ENCODE peak calls at places on chromosomes 7 and 10, in eight cellular contexts. L, K, I, M, U, V, Q and N are unnamed samples.
A peak's percentile ranks its signal among the peaks of the same experiment; 100 is the strongest.

GRCh38 chr10:123729523-123729922 is 63.4 kb downstream of the GPR26 start:
- DNase-seq in L (no peak), K (no peak), I (no peak), M (no peak), U (no peak), V (no peak), Q (no peak), N (no peak)

GRCh38 chr10:17201165-17202013 is at the start of gene TRDMT1:
- DNase-seq in L (peak; percentile 96), K (peak; percentile 88), I (peak; percentile 86), M (peak; percentile 47), U (peak; percentile 93), V (peak; percentile 92), Q (peak; percentile 76), N (peak; percentile 61)

GRCh38 chr7:885893-886625 is 9.7 kb downstream of the GET4 start:
- DNase-seq in L (no peak), K (peak; percentile 9), I (no peak), M (no peak), U (no peak), V (peak; percentile 52), Q (no peak), N (no peak)

GRCh38 chr10:132382231-132382922 is 14.6 kb upstream of the PWWP2B start:
- DNase-seq in L (no peak), K (no peak), I (peak; percentile 30), M (no peak), U (peak; percentile 54), V (peak; percentile 18), Q (peak; percentile 3), N (no peak)

GRCh38 chr10:44576715-44577191 is 191.9 kb upstream of the CXCL12 start:
- DNase-seq in L (peak; percentile 84), K (no peak), I (peak; percentile 30), M (no peak), U (no peak), V (no peak), Q (no peak), N (no peak)

GRCh38 chr10:124291009-124291671 is 127.6 kb downstream of the OAT start:
- DNase-seq in L (no peak), K (peak; percentile 46), I (no peak), M (no peak), U (no peak), V (peak; percentile 83), Q (no peak), N (no peak)

GRCh38 chr7:92988941-92989540 is 128.7 kb downstream of the SAMD9 start:
- DNase-seq in L (no peak), K (no peak), I (no peak), M (no peak), U (no peak), V (no peak), Q (no peak), N (no peak)

GRCh38 chr7:29564455-29565185 is 985 bp downstream of the PRR15 start:
- DNase-seq in L (peak; percentile 81), K (peak; percentile 53), I (no peak), M (peak; percentile 32), U (peak; percentile 76), V (peak; percentile 79), Q (no peak), N (no peak)

GRCh38 chr10:86861351-86861750 is 96.1 kb downstream of the MMRN2 start:
- DNase-seq in L (no peak), K (no peak), I (no peak), M (no peak), U (no peak), V (no peak), Q (no peak), N (no peak)

GRCh38 chr10:114714281-114714741 is 56.2 kb upstream of the ABLIM1 start:
- DNase-seq in L (peak; percentile 78), K (no peak), I (no peak), M (no peak), U (peak; percentile 94), V (no peak), Q (no peak), N (no peak)

GRCh38 chr10:101668566-101668965 is 26.4 kb downstream of the FBXW4 start:
- DNase-seq in L (no peak), K (no peak), I (no peak), M (no peak), U (no peak), V (no peak), Q (no peak), N (no peak)

GRCh38 chr10:43135656-43136055 is 2.6 kb upstream of the CSGALNACT2 start:
- DNase-seq in L (no peak), K (no peak), I (no peak), M (no peak), U (no peak), V (no peak), Q (no peak), N (no peak)

GRCh38 chr10:113333313-113333712 is 219.5 kb upstream of the HABP2 start:
- DNase-seq in L (no peak), K (no peak), I (no peak), M (no peak), U (no peak), V (no peak), Q (no peak), N (no peak)

GRCh38 chr7:25832456-25832855 is 319.5 kb upstream of the NFE2L3 start:
- DNase-seq in L (peak; percentile 61), K (no peak), I (no peak), M (no peak), U (no peak), V (no peak), Q (no peak), N (no peak)

GRCh38 chr10:119655566-119656001 is 4.4 kb downstream of the BAG3 start:
- DNase-seq in L (peak; percentile 85), K (peak; percentile 69), I (peak; percentile 86), M (no peak), U (peak; percentile 88), V (no peak), Q (peak; percentile 34), N (no peak)

GRCh38 chr10:1379601-1380000 is 323.4 kb downstream of the WDR37 start:
- DNase-seq in L (no peak), K (no peak), I (no peak), M (no peak), U (no peak), V (no peak), Q (no peak), N (no peak)

GRCh38 chr7:106109521-106110237 is 2.4 kb downstream of the SYPL1 start:
- DNase-seq in L (no peak), K (no peak), I (no peak), M (no peak), U (no peak), V (no peak), Q (no peak), N (no peak)

GRCh38 chr7:115009139-115009538 is 87.2 kb downstream of the MDFIC start:
- DNase-seq in L (no peak), K (no peak), I (peak; percentile 77), M (no peak), U (no peak), V (no peak), Q (no peak), N (no peak)

GRCh38 chr7:30172451-30172850 is 37.7 kb downstream of the MTURN start:
- DNase-seq in L (no peak), K (no peak), I (no peak), M (no peak), U (peak; percentile 44), V (no peak), Q (no peak), N (no peak)

GRCh38 chr7:134632937-134633540 is 13.6 kb upstream of the BPGM start:
- DNase-seq in L (peak; percentile 71), K (no peak), I (peak; percentile 68), M (no peak), U (peak; percentile 51), V (no peak), Q (peak; percentile 47), N (no peak)